ENCODE peak calls at places on chromosomes 5 and 9, in eight cellular contexts. O, K, G, R, F, C, B and T are unnamed samples.

GRCh38 chr9:131179561-131180219 is 54.3 kb downstream of the NUP214 start:
- DNase-seq in O (peak), K (peak), G (no peak), R (no peak), F (no peak), C (no peak), B (no peak), T (no peak)

GRCh38 chr5:170826117-170826516 is 35.7 kb upstream of the RANBP17 start:
- DNase-seq in O (no peak), K (no peak), G (no peak), R (no peak), F (no peak), C (no peak), B (no peak), T (no peak)

GRCh38 chr5:34706084-34706483 is 50.0 kb downstream of the RAI14 start:
- DNase-seq in O (peak), K (no peak), G (no peak), R (no peak), F (no peak), C (no peak), B (no peak), T (no peak)

GRCh38 chr9:4269872-4270271 is 30.0 kb downstream of the GLIS3 start:
- DNase-seq in O (no peak), K (no peak), G (no peak), R (no peak), F (no peak), C (no peak), B (no peak), T (no peak)

GRCh38 chr9:72458153-72458552 is 63.3 kb upstream of the TMC1 start:
- DNase-seq in O (no peak), K (no peak), G (no peak), R (no peak), F (no peak), C (no peak), B (no peak), T (no peak)

GRCh38 chr9:35549466-35549865 is 55.6 kb upstream of the TESK1 start:
- DNase-seq in O (no peak), K (no peak), G (no peak), R (no peak), F (no peak), C (no peak), B (no peak), T (no peak)

GRCh38 chr5:39167141-39167972 is 52.0 kb downstream of the FYB1 start:
- DNase-seq in O (peak), K (no peak), G (no peak), R (no peak), F (no peak), C (no peak), B (no peak), T (no peak)

GRCh38 chr9:96619491-96620154 is at the start of gene CDC14B:
- DNase-seq in O (peak), K (peak), G (peak), R (peak), F (peak), C (peak), B (peak), T (peak)

GRCh38 chr9:120510816-120511215 is 69.2 kb downstream of the CDK5RAP2 start:
- DNase-seq in O (no peak), K (no peak), G (no peak), R (no peak), F (no peak), C (no peak), B (no peak), T (no peak)

GRCh38 chr5:157544623-157544989 is 31.0 kb downstream of the ADAM19 start:
- DNase-seq in O (no peak), K (peak), G (peak), R (no peak), F (no peak), C (no peak), B (peak), T (no peak)

GRCh38 chr5:158751961-158752655 is 347.6 kb downstream of the EBF1 start:
- DNase-seq in O (no peak), K (peak), G (peak), R (no peak), F (no peak), C (no peak), B (no peak), T (no peak)

GRCh38 chr5:95644351-95645042 is 2.1 kb upstream of the RFESD start:
- DNase-seq in O (peak), K (peak), G (peak), R (peak), F (peak), C (peak), B (peak), T (no peak)

GRCh38 chr5:10222326-10222725 is 27.4 kb downstream of the ATPSCKMT start:
- DNase-seq in O (no peak), K (no peak), G (no peak), R (no peak), F (no peak), C (no peak), B (no peak), T (no peak)

GRCh38 chr5:66744040-66744439 is 147.8 kb downstream of the MAST4 start:
- DNase-seq in O (peak), K (no peak), G (no peak), R (no peak), F (peak), C (peak), B (no peak), T (no peak)

GRCh38 chr9:26863074-26863473 is 29.5 kb downstream of the CAAP1 start:
- DNase-seq in O (peak), K (no peak), G (no peak), R (no peak), F (no peak), C (peak), B (no peak), T (no peak)

GRCh38 chr9:98658965-98659364 is 49.8 kb downstream of the GABBR2 start:
- DNase-seq in O (no peak), K (no peak), G (no peak), R (no peak), F (no peak), C (no peak), B (no peak), T (no peak)

GRCh38 chr9:4366649-4367330 is 66.9 kb upstream of the GLIS3 start:
- DNase-seq in O (peak), K (peak), G (peak), R (peak), F (peak), C (peak), B (peak), T (no peak)

GRCh38 chr5:76999451-76999850 is 30.8 kb upstream of the AGGF1 start:
- DNase-seq in O (peak), K (no peak), G (no peak), R (no peak), F (no peak), C (peak), B (no peak), T (no peak)

GRCh38 chr5:965604-966344 is 42.8 kb upstream of the NKD2 start:
- DNase-seq in O (no peak), K (no peak), G (no peak), R (no peak), F (no peak), C (no peak), B (no peak), T (no peak)

GRCh38 chr9:128340691-128341434 is 536 bp downstream of the SLC27A4 start:
- DNase-seq in O (peak), K (no peak), G (no peak), R (no peak), F (peak), C (peak), B (no peak), T (no peak)

GRCh38 chr5:150809363-150809762 is 30.8 kb downstream of the SMIM3 start:
- DNase-seq in O (no peak), K (no peak), G (no peak), R (no peak), F (no peak), C (no peak), B (no peak), T (no peak)

GRCh38 chr5:32307769-32308194 is 5.0 kb downstream of the MTMR12 start:
- DNase-seq in O (no peak), K (no peak), G (no peak), R (no peak), F (no peak), C (no peak), B (no peak), T (no peak)

GRCh38 chr5:168613996-168614395 is 34.8 kb upstream of the PANK3 start:
- DNase-seq in O (no peak), K (no peak), G (no peak), R (no peak), F (no peak), C (no peak), B (no peak), T (no peak)

GRCh38 chr5:172715931-172716682 is 54.9 kb downstream of the DUSP1 start:
- DNase-seq in O (peak), K (no peak), G (no peak), R (no peak), F (no peak), C (no peak), B (no peak), T (no peak)

GRCh38 chr5:9774472-9775079 is 144.4 kb upstream of the TAS2R1 start:
- DNase-seq in O (peak), K (peak), G (no peak), R (no peak), F (no peak), C (peak), B (no peak), T (no peak)

GRCh38 chr9:134950811-134951210 is 33.1 kb upstream of the FCN1 start:
- DNase-seq in O (no peak), K (no peak), G (no peak), R (no peak), F (no peak), C (no peak), B (no peak), T (no peak)

GRCh38 chr9:114114364-114114763 is 15.3 kb upstream of the KIF12 start:
- DNase-seq in O (peak), K (no peak), G (no peak), R (no peak), F (no peak), C (no peak), B (no peak), T (no peak)

GRCh38 chr9:6640268-6641072 is 5.1 kb downstream of the GLDC start:
- DNase-seq in O (no peak), K (no peak), G (no peak), R (no peak), F (no peak), C (no peak), B (no peak), T (no peak)

GRCh38 chr9:137022620-137023008 is 5.4 kb downstream of the ABCA2 start:
- DNase-seq in O (no peak), K (no peak), G (no peak), R (no peak), F (no peak), C (no peak), B (no peak), T (no peak)

GRCh38 chr5:138911441-138911840 is 36.3 kb upstream of the LRRTM2 start:
- DNase-seq in O (no peak), K (no peak), G (no peak), R (no peak), F (no peak), C (no peak), B (no peak), T (no peak)

GRCh38 chr5:19855031-19855430 is 133.0 kb downstream of the CDH18 start:
- DNase-seq in O (peak), K (no peak), G (no peak), R (no peak), F (no peak), C (no peak), B (no peak), T (no peak)

GRCh38 chr5:148988328-148988727 is 74.5 kb downstream of the SH3TC2 start:
- DNase-seq in O (no peak), K (no peak), G (no peak), R (no peak), F (no peak), C (no peak), B (no peak), T (no peak)